ENCODE peak calls at places on chromosomes 13 and 19, in four cellular contexts. One of them, this sample, is unnamed.

GRCh38 chr19:14325134-14325533 is 56.1 kb upstream of the ADGRE5 start:
- DNase-seq in A549: no peak
- DNase-seq in mesothelial cell of epicardium: no peak
- DNase-seq in lower leg skin: no peak
- DNase-seq in this sample: no peak

GRCh38 chr13:57630661-57631606 is 610 bp upstream of the PCDH17 start:
- DNase-seq in A549: no peak
- DNase-seq in mesothelial cell of epicardium: peak; percentile 44
- DNase-seq in lower leg skin: no peak
- DNase-seq in this sample: no peak

GRCh38 chr13:94706854-94707399 is 5.4 kb downstream of the SOX21 start:
- DNase-seq in A549: no peak
- DNase-seq in mesothelial cell of epicardium: no peak
- DNase-seq in lower leg skin: no peak
- DNase-seq in this sample: no peak

GRCh38 chr13:46668302-46668720 is 115.3 kb downstream of the LRCH1 start:
- DNase-seq in A549: no peak
- DNase-seq in mesothelial cell of epicardium: no peak
- DNase-seq in lower leg skin: no peak
- DNase-seq in this sample: no peak

GRCh38 chr19:48137411-48137810 is 26.8 kb upstream of the PLA2G4C start:
- DNase-seq in A549: no peak
- DNase-seq in mesothelial cell of epicardium: no peak
- DNase-seq in lower leg skin: no peak
- DNase-seq in this sample: no peak

GRCh38 chr13:95512424-95512823 is 40.1 kb upstream of the CLDN10 start:
- DNase-seq in A549: no peak
- DNase-seq in mesothelial cell of epicardium: no peak
- DNase-seq in lower leg skin: no peak
- DNase-seq in this sample: no peak

GRCh38 chr19:658059-658839 is 4.8 kb downstream of the RNF126 start:
- DNase-seq in A549: no peak
- DNase-seq in mesothelial cell of epicardium: no peak
- DNase-seq in lower leg skin: no peak
- DNase-seq in this sample: no peak

GRCh38 chr19:29724102-29724641 is 9.1 kb upstream of the C19orf12 start:
- DNase-seq in A549: no peak
- DNase-seq in mesothelial cell of epicardium: peak; percentile 52
- DNase-seq in lower leg skin: no peak
- DNase-seq in this sample: no peak

GRCh38 chr19:51600940-51601575 is 29.1 kb downstream of the SIGLEC5 start:
- DNase-seq in A549: no peak
- DNase-seq in mesothelial cell of epicardium: no peak
- DNase-seq in lower leg skin: no peak
- DNase-seq in this sample: no peak

GRCh38 chr19:19034204-19034624 is 811 bp downstream of the ARMC6 start:
- DNase-seq in A549: peak; percentile 86
- DNase-seq in mesothelial cell of epicardium: peak; percentile 45
- DNase-seq in lower leg skin: no peak
- DNase-seq in this sample: no peak

GRCh38 chr19:39413269-39413902 is 917 bp downstream of the PLEKHG2 start:
- DNase-seq in A549: peak; percentile 74
- DNase-seq in mesothelial cell of epicardium: peak; percentile 73
- DNase-seq in lower leg skin: peak; percentile 95
- DNase-seq in this sample: no peak

GRCh38 chr19:39411832-39412099 is 703 bp upstream of the PLEKHG2 start:
- DNase-seq in A549: peak; percentile 98
- DNase-seq in mesothelial cell of epicardium: peak; percentile 92
- DNase-seq in lower leg skin: peak; percentile 98
- DNase-seq in this sample: peak; percentile 88

GRCh38 chr19:39412100-39412866 is at the start of gene PLEKHG2:
- DNase-seq in A549: peak; percentile 100
- DNase-seq in mesothelial cell of epicardium: peak; percentile 100
- DNase-seq in lower leg skin: peak; percentile 100
- DNase-seq in this sample: peak; percentile 96

GRCh38 chr19:39413903-39414608 is 1.6 kb downstream of the PLEKHG2 start:
- DNase-seq in A549: peak; percentile 91
- DNase-seq in mesothelial cell of epicardium: no peak
- DNase-seq in lower leg skin: peak; percentile 92
- DNase-seq in this sample: no peak

DNA sequence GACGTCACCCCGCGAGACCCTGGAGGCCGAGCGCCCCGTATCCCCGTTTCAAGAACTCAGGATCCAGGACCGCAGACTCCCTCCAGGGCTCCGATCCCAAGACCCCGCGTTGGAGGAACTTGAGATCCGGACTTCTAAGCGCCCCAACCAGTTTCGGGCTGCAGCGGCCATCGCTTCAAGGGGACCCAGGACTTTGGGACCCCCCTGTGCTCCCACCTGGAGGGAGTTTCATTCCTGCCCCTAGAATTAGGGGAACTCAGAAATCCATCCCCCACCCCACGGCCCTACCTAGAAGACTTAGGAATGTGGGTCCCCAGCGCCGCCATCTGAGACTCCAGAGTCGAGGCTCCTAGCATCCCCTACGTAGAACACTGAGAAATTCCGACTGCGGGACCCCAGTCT is 399 bp downstream of the PLEKHG2 start:
- DNase-seq in A549: no peak
- DNase-seq in mesothelial cell of epicardium: peak; percentile 63
- DNase-seq in lower leg skin: peak; percentile 93
- DNase-seq in this sample: no peak
- TF ChIP-seq CTCF in A549: peak; percentile 44
- TF ChIP-seq CTCF in mesothelial cell of epicardium: peak; percentile 38
- TF ChIP-seq CTCF in lower leg skin: no peak
- TF ChIP-seq CTCF in this sample: no peak

GRCh38 chr13:40072663-40073120 is 417.2 kb downstream of the COG6 start:
- DNase-seq in A549: no peak
- DNase-seq in mesothelial cell of epicardium: no peak
- DNase-seq in lower leg skin: no peak
- DNase-seq in this sample: no peak
- TF ChIP-seq CTCF in A549: no peak
- TF ChIP-seq CTCF in mesothelial cell of epicardium: no peak
- TF ChIP-seq CTCF in lower leg skin: no peak
- TF ChIP-seq CTCF in this sample: no peak

GRCh38 chr19:13008926-13009787 is 13.9 kb downstream of the NFIX start:
- DNase-seq in A549: no peak
- DNase-seq in mesothelial cell of epicardium: no peak
- DNase-seq in lower leg skin: no peak
- DNase-seq in this sample: no peak

GRCh38 chr19:13005861-13006370 is 10.6 kb downstream of the NFIX start:
- DNase-seq in A549: no peak
- DNase-seq in mesothelial cell of epicardium: no peak
- DNase-seq in lower leg skin: no peak
- DNase-seq in this sample: no peak

GRCh38 chr19:13006431-13007281 is 11.4 kb downstream of the NFIX start:
- DNase-seq in A549: no peak
- DNase-seq in mesothelial cell of epicardium: no peak
- DNase-seq in lower leg skin: no peak
- DNase-seq in this sample: no peak

GRCh38 chr19:13005253-13005652 is 10.0 kb downstream of the NFIX start:
- DNase-seq in A549: no peak
- DNase-seq in mesothelial cell of epicardium: no peak
- DNase-seq in lower leg skin: no peak
- DNase-seq in this sample: no peak

GRCh38 chr19:13007292-13008045 is 12.2 kb downstream of the NFIX start:
- DNase-seq in A549: no peak
- DNase-seq in mesothelial cell of epicardium: no peak
- DNase-seq in lower leg skin: peak; percentile 96
- DNase-seq in this sample: no peak
- TF ChIP-seq CTCF in A549: no peak
- TF ChIP-seq CTCF in mesothelial cell of epicardium: no peak
- TF ChIP-seq CTCF in lower leg skin: no peak
- TF ChIP-seq CTCF in this sample: no peak

GRCh38 chr13:98879127-98879520 is 98.7 kb downstream of the DOCK9 start:
- DNase-seq in A549: no peak
- DNase-seq in mesothelial cell of epicardium: no peak
- DNase-seq in lower leg skin: no peak
- DNase-seq in this sample: no peak
- TF ChIP-seq CTCF in A549: no peak
- TF ChIP-seq CTCF in mesothelial cell of epicardium: no peak
- TF ChIP-seq CTCF in lower leg skin: no peak
- TF ChIP-seq CTCF in this sample: no peak

GRCh38 chr19:45087531-45087930 is 5.4 kb upstream of the PPP1R37 start:
- DNase-seq in A549: no peak
- DNase-seq in mesothelial cell of epicardium: no peak
- DNase-seq in lower leg skin: no peak
- DNase-seq in this sample: no peak

GRCh38 chr19:45092747-45093678 is at the start of gene PPP1R37:
- DNase-seq in A549: peak; percentile 100
- DNase-seq in mesothelial cell of epicardium: peak; percentile 94
- DNase-seq in lower leg skin: peak; percentile 98
- DNase-seq in this sample: peak; percentile 61

GRCh38 chr19:45090598-45090997 is 2.4 kb upstream of the PPP1R37 start:
- DNase-seq in A549: no peak
- DNase-seq in mesothelial cell of epicardium: no peak
- DNase-seq in lower leg skin: no peak
- DNase-seq in this sample: no peak

GRCh38 chr19:45091031-45091918 is 1.7 kb upstream of the PPP1R37 start:
- DNase-seq in A549: peak; percentile 99
- DNase-seq in mesothelial cell of epicardium: peak; percentile 99
- DNase-seq in lower leg skin: peak; percentile 99
- DNase-seq in this sample: peak; percentile 94

DNA sequence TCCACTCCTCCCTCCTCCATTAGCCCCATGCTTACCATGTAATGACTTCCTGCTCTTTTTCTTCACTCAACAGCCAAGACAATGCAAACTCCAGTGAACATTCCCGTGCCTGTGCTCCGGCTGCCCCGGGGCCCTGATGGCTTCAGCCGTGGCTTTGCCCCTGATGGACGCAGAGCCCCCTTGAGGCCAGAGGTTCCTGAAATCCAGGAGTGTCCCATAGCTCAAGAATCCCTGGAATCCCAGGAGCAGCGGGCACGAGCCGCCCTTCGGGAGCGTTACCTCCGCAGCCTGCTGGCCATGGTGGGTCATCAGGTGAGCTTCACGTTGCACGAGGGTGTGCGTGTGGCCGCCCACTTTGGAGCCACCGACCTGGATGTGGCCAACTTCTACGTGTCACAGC is 2.9 kb upstream of the PPP1R37 start:
- DNase-seq in A549: no peak
- DNase-seq in mesothelial cell of epicardium: no peak
- DNase-seq in lower leg skin: no peak
- DNase-seq in this sample: no peak
- TF ChIP-seq CTCF in A549: no peak
- TF ChIP-seq CTCF in mesothelial cell of epicardium: no peak
- TF ChIP-seq CTCF in lower leg skin: no peak
- TF ChIP-seq CTCF in this sample: no peak

DNA sequence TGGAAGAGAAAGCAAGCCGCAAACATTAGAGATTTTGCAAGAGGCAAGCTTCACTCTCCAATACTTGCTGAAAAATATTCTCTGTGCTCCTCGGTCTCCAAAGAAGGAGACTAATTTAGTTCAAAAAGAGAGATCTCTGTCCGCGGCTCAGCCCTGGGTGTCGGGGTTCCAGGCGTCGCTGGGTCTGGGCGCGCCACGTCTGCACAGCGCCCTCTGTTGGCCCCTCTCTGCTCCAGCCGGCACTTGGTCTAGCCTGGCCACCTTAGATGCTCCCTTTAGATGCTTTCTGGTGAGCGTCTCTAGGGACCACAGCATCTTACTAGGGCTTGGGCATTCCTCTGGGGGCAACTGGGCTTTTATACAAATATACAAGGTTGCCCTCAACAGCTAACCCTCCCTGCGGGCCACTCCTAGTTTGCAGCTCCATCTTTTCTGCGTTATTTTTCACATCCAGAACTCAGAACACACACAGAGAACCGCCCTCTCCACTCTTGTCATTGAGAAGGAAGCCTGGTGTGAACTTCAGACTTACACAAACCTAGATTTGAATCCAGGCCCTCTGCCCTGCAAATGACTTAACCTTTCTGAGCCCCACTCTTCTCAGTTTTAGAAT is 78.3 kb downstream of the CYSLTR2 start:
- DNase-seq in A549: peak; percentile 2
- DNase-seq in mesothelial cell of epicardium: peak; percentile 63
- DNase-seq in lower leg skin: no peak
- DNase-seq in this sample: no peak
- TF ChIP-seq CTCF in A549: peak; percentile 49
- TF ChIP-seq CTCF in mesothelial cell of epicardium: peak; percentile 61
- TF ChIP-seq CTCF in lower leg skin: no peak
- TF ChIP-seq CTCF in this sample: no peak

GRCh38 chr19:6090634-6091033 is 19.7 kb downstream of the RFX2 start:
- DNase-seq in A549: no peak
- DNase-seq in mesothelial cell of epicardium: no peak
- DNase-seq in lower leg skin: no peak
- DNase-seq in this sample: no peak

GRCh38 chr19:6091771-6092291 is 18.5 kb downstream of the RFX2 start:
- DNase-seq in A549: no peak
- DNase-seq in mesothelial cell of epicardium: no peak
- DNase-seq in lower leg skin: no peak
- DNase-seq in this sample: no peak

GRCh38 chr19:6095760-6096159 is 14.5 kb downstream of the RFX2 start:
- DNase-seq in A549: no peak
- DNase-seq in mesothelial cell of epicardium: no peak
- DNase-seq in lower leg skin: no peak
- DNase-seq in this sample: no peak

GRCh38 chr19:6088677-6089063 is 21.6 kb downstream of the RFX2 start:
- DNase-seq in A549: no peak
- DNase-seq in mesothelial cell of epicardium: no peak
- DNase-seq in lower leg skin: no peak
- DNase-seq in this sample: no peak

DNA sequence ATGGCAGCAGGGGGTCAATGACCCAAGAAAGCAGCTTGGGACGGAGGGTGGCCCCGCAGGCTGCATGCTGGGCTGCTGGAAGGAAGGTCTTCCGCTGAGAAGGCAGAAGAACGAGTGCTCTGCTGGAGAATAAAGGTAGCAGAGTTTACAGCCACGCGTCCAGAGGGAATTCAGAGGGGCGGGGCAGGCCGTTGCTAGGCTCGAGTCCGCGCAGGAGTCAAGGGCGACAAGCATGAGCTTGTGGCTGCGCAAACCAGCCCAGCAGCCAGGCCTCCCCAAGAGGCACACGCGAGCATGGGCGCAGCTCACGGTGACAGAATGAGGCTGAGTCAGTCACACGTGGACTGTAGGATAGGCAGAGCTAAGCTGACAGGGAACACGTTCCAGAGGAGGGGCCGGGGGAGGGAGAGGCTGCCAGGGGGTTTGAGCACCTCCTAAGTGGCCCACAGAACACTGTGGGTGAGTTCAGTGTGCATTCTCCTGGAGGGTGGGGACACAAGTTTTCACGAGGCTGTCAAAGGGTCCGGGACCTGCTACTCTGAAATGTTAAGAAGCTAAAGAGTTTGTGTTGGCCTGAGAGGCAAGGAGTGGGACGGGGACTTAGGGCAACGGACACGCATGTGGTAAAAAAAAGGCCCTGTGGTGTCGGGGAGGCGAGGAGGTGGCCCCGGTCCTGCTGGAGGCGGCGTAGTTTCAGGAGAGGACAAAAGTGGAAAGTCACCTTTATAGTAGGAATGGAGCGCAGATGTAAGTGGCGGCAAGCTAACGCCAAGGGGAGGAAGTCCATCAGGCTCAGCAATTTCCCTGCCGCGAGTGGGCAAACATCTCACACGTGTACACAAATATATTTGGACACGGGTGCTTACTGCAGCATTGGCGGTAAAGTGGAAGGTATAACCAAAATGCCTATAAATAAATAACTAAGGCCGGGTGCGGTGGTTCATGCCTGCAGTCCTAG is 17.7 kb downstream of the RFX2 start:
- DNase-seq in A549: peak; percentile 50
- DNase-seq in mesothelial cell of epicardium: peak; percentile 64
- DNase-seq in lower leg skin: peak; percentile 96
- DNase-seq in this sample: no peak
- TF ChIP-seq CTCF in A549: no peak
- TF ChIP-seq CTCF in mesothelial cell of epicardium: no peak
- TF ChIP-seq CTCF in lower leg skin: no peak
- TF ChIP-seq CTCF in this sample: no peak